ENCODE peak calls at places on chromosomes 6 and 20, in four cellular contexts. L is GM23248, N is GM23338, F is HCT116. W is an unnamed sample.

GRCh38 chr6:29965873-29966601 is 23.7 kb downstream of the HLA-A start:
- DNase-seq in L (peak; percentile 58), N (peak; percentile 52), F (peak; percentile 91), W (peak; percentile 78)

GRCh38 chr6:14921878-14922277 is 324.0 kb upstream of the JARID2 start:
- DNase-seq in L (no peak), N (no peak), F (no peak), W (no peak)

GRCh38 chr20:18653736-18654447 is 66.0 kb downstream of the DTD1 start:
- DNase-seq in L (no peak), N (no peak), F (no peak), W (no peak)

GRCh38 chr6:25006565-25007001 is 70.8 kb upstream of the RIPOR2 start:
- DNase-seq in L (peak; percentile 62), N (no peak), F (peak; percentile 7), W (peak; percentile 46)

GRCh38 chr6:130912451-130912850 is 85.2 kb downstream of the SMLR1 start:
- DNase-seq in L (no peak), N (no peak), F (no peak), W (no peak)

GRCh38 chr6:36399970-36400369 is 12.5 kb upstream of the ETV7 start:
- DNase-seq in L (no peak), N (no peak), F (no peak), W (no peak)

GRCh38 chr6:136104556-136104955 is 145.6 kb downstream of the MTFR2 start:
- DNase-seq in L (no peak), N (no peak), F (no peak), W (no peak)

GRCh38 chr6:169959129-169960002 is 207.9 kb downstream of the ERMARD start:
- DNase-seq in L (no peak), N (peak; percentile 32), F (no peak), W (no peak)

GRCh38 chr6:47634210-47635047 is 64.0 kb upstream of the ADGRF4 start:
- DNase-seq in L (no peak), N (no peak), F (no peak), W (no peak)

GRCh38 chr6:134539865-134540323 is 222.0 kb upstream of the SGK1 start:
- DNase-seq in L (no peak), N (peak; percentile 2), F (no peak), W (no peak)

GRCh38 chr6:30740993-30741784 is 1.3 kb downstream of the FLOT1 start:
- DNase-seq in L (peak; percentile 55), N (no peak), F (no peak), W (peak; percentile 36)

GRCh38 chr6:16278048-16278724 is 39.8 kb downstream of the GMPR start:
- DNase-seq in L (no peak), N (no peak), F (peak; percentile 7), W (peak; percentile 64)

GRCh38 chr6:157514659-157515496 is 133.9 kb downstream of the ZDHHC14 start:
- DNase-seq in L (peak; percentile 83), N (no peak), F (no peak), W (peak; percentile 60)

GRCh38 chr20:58781138-58781537 is 69.6 kb downstream of the GNAS-AS1 start:
- DNase-seq in L (no peak), N (no peak), F (no peak), W (no peak)

GRCh38 chr6:91476000-91476399 is 889.1 kb upstream of the MAP3K7 start:
- DNase-seq in L (no peak), N (peak; percentile 4), F (no peak), W (peak; percentile 82)

GRCh38 chr20:1813101-1813529 is 82.1 kb upstream of the SIRPA start:
- DNase-seq in L (peak; percentile 93), N (no peak), F (no peak), W (peak; percentile 96)

GRCh38 chr20:50625986-50626677 is 65.2 kb downstream of the RIPOR3 start:
- DNase-seq in L (peak; percentile 56), N (peak; percentile 95), F (peak; percentile 36), W (peak; percentile 72)

GRCh38 chr6:53335224-53335994 is 13.3 kb downstream of the ELOVL5 start:
- DNase-seq in L (no peak), N (peak; percentile 60), F (no peak), W (no peak)

GRCh38 chr20:44959082-44959895 is 908 bp downstream of the TOMM34 start:
- DNase-seq in L (peak; percentile 84), N (peak; percentile 33), F (no peak), W (peak; percentile 94)

GRCh38 chr6:170258395-170258794 is 32.5 kb downstream of the DLL1 start:
- DNase-seq in L (no peak), N (no peak), F (no peak), W (no peak)

GRCh38 chr6:137722749-137723272 is 144.2 kb upstream of the TNFAIP3 start:
- DNase-seq in L (no peak), N (no peak), F (no peak), W (no peak)

GRCh38 chr6:10505529-10505928 is 15.6 kb upstream of the GCNT2 start:
- DNase-seq in L (no peak), N (peak; percentile 51), F (no peak), W (no peak)

GRCh38 chr20:25194333-25194972 is 1.1 kb upstream of the ENTPD6 start:
- DNase-seq in L (no peak), N (no peak), F (no peak), W (no peak)
- H3K4me2 ChIP-seq in L (no peak overlapping the region), N (no peak overlapping the region), F (peak overlapping the region; percentile 97), W (no peak overlapping the region)

GRCh38 chr20:48667481-48667880 is 160.3 kb downstream of the PREX1 start:
- DNase-seq in L (no peak), N (no peak), F (no peak), W (no peak)

GRCh38 chr20:48667889-48668413 is 159.8 kb downstream of the PREX1 start:
- DNase-seq in L (no peak), N (no peak), F (no peak), W (no peak)

GRCh38 chr20:48669946-48670630 is 157.7 kb downstream of the PREX1 start:
- DNase-seq in L (no peak), N (no peak), F (no peak), W (no peak)

GRCh38 chr20:48671141-48671540 is 156.7 kb downstream of the PREX1 start:
- DNase-seq in L (no peak), N (no peak), F (no peak), W (no peak)

DNA sequence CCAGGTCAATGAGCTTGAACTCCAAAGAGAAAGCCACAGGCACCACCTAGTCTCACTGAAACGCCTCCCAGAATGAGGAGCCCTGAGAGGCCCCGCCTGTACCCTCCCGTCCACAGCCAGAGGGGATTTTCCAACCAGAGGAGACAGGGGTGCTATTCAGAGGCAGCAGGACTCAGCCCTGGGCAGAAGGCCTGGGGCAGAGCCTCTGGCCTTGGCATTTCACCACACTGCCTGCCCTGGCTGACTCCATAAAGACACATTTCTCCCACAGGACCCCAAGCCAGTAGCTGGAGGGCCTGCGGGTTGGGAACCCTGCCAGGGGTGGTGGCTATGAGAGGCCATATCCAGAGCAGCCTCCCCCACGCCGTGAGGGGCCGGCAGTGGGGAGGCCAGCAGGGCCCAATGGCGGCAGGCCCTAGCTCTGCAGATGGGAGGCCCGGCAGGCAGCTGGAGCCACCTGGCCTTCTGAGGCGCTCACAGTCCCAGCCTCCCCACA is 159.3 kb downstream of the PREX1 start:
- DNase-seq in L (no peak), N (no peak), F (no peak), W (no peak)
- H3K27ac ChIP-seq in L (no peak overlapping the region), N (no peak overlapping the region), F (no peak overlapping the region), W (no peak overlapping the region)

DNA sequence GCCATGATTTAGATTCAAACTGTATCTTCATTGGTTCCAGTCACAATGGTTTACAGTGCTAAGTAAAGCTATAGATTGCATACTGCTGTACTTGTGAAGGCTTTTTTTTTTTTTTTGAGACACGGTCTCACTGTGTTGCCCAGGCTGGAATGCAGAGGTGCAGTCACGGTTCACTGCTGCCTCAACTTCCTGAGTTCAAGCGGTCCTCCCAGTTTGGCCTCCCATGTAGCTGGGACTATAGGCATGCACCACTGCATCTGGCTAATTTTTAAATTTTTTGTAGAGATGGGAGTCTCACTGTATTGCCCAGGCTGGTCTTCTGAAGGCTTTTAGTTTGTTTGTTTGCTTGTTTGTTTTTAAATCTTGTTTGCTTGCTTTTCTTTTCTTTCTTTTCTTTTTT is 24.9 kb downstream of the ITCH start:
- DNase-seq in L (no peak), N (no peak), F (no peak), W (no peak)
- TF ChIP-seq EZH2phosphoT487 in L (no peak), N (no peak), F (no peak), W (no peak)

GRCh38 chr6:33785766-33786165 is 3.2 kb downstream of the LEMD2 start:
- DNase-seq in L (peak; percentile 97), N (no peak), F (no peak), W (peak; percentile 31)
- H3K4me2 ChIP-seq in L (peak overlapping the region; percentile 97), N (peak overlapping the region; percentile 82), F (no peak overlapping the region), W (peak overlapping the region; percentile 95)

W was measured in PC-3.